ENCODE peak calls at places on chromosomes 16 and 17, in eight cellular contexts. One of them, this sample, is unnamed.

GRCh38 chr17:9538626-9539025 is 37.0 kb downstream of the STX8 start:
- DNase-seq in omental fat pad: no peak
- DNase-seq in stimulated activated CD4-positive, alpha-beta T cell treated with anti-CD3 and anti-CD28 coated beads, Interleukin-1b, Interleukin-23, amount 100 ng/mL, for 1 hour: no peak
- DNase-seq in T-helper 2 cell: no peak
- DNase-seq in activated CD4-positive, alpha-beta T cell treated with anti-CD3 and anti-CD28 coated beads, Interleukin-2, amount 50 U/mL, for 24 hours: no peak
- DNase-seq in natural killer cell: no peak
- DNase-seq in HT-29: no peak
- DNase-seq in central memory CD4-positive, alpha-beta T cell: no peak
- DNase-seq in this sample: no peak

GRCh38 chr17:65402513-65403086 is 158.8 kb downstream of the AXIN2 start:
- DNase-seq in omental fat pad: no peak
- DNase-seq in stimulated activated CD4-positive, alpha-beta T cell treated with anti-CD3 and anti-CD28 coated beads, Interleukin-1b, Interleukin-23, amount 100 ng/mL, for 1 hour: no peak
- DNase-seq in T-helper 2 cell: no peak
- DNase-seq in activated CD4-positive, alpha-beta T cell treated with anti-CD3 and anti-CD28 coated beads, Interleukin-2, amount 50 U/mL, for 24 hours: no peak
- DNase-seq in natural killer cell: no peak
- DNase-seq in HT-29: no peak
- DNase-seq in central memory CD4-positive, alpha-beta T cell: no peak
- DNase-seq in this sample: no peak

GRCh38 chr17:63274156-63274555 is 171.9 kb downstream of the CYB561 start:
- DNase-seq in omental fat pad: no peak
- DNase-seq in stimulated activated CD4-positive, alpha-beta T cell treated with anti-CD3 and anti-CD28 coated beads, Interleukin-1b, Interleukin-23, amount 100 ng/mL, for 1 hour: no peak
- DNase-seq in T-helper 2 cell: no peak
- DNase-seq in activated CD4-positive, alpha-beta T cell treated with anti-CD3 and anti-CD28 coated beads, Interleukin-2, amount 50 U/mL, for 24 hours: no peak
- DNase-seq in natural killer cell: no peak
- DNase-seq in HT-29: no peak
- DNase-seq in central memory CD4-positive, alpha-beta T cell: no peak
- DNase-seq in this sample: no peak

GRCh38 chr17:80034654-80034976 is 1.1 kb downstream of the TBC1D16 start:
- DNase-seq in omental fat pad: no peak
- DNase-seq in stimulated activated CD4-positive, alpha-beta T cell treated with anti-CD3 and anti-CD28 coated beads, Interleukin-1b, Interleukin-23, amount 100 ng/mL, for 1 hour: no peak
- DNase-seq in T-helper 2 cell: no peak
- DNase-seq in activated CD4-positive, alpha-beta T cell treated with anti-CD3 and anti-CD28 coated beads, Interleukin-2, amount 50 U/mL, for 24 hours: no peak
- DNase-seq in natural killer cell: no peak
- DNase-seq in HT-29: no peak
- DNase-seq in central memory CD4-positive, alpha-beta T cell: no peak
- DNase-seq in this sample: no peak

GRCh38 chr16:3475604-3476375 is 19.5 kb downstream of the C16orf90 start:
- DNase-seq in omental fat pad: no peak
- DNase-seq in stimulated activated CD4-positive, alpha-beta T cell treated with anti-CD3 and anti-CD28 coated beads, Interleukin-1b, Interleukin-23, amount 100 ng/mL, for 1 hour: no peak
- DNase-seq in T-helper 2 cell: no peak
- DNase-seq in activated CD4-positive, alpha-beta T cell treated with anti-CD3 and anti-CD28 coated beads, Interleukin-2, amount 50 U/mL, for 24 hours: no peak
- DNase-seq in natural killer cell: no peak
- DNase-seq in HT-29: no peak
- DNase-seq in central memory CD4-positive, alpha-beta T cell: no peak
- DNase-seq in this sample: no peak

GRCh38 chr16:22358000-22358399 is 16.4 kb downstream of the CDR2 start:
- DNase-seq in omental fat pad: no peak
- DNase-seq in stimulated activated CD4-positive, alpha-beta T cell treated with anti-CD3 and anti-CD28 coated beads, Interleukin-1b, Interleukin-23, amount 100 ng/mL, for 1 hour: no peak
- DNase-seq in T-helper 2 cell: no peak
- DNase-seq in activated CD4-positive, alpha-beta T cell treated with anti-CD3 and anti-CD28 coated beads, Interleukin-2, amount 50 U/mL, for 24 hours: no peak
- DNase-seq in natural killer cell: no peak
- DNase-seq in HT-29: no peak
- DNase-seq in central memory CD4-positive, alpha-beta T cell: peak; percentile 76
- DNase-seq in this sample: no peak

GRCh38 chr17:4397840-4398239 is 31.4 kb upstream of the UBE2G1 start:
- DNase-seq in omental fat pad: no peak
- DNase-seq in stimulated activated CD4-positive, alpha-beta T cell treated with anti-CD3 and anti-CD28 coated beads, Interleukin-1b, Interleukin-23, amount 100 ng/mL, for 1 hour: no peak
- DNase-seq in T-helper 2 cell: no peak
- DNase-seq in activated CD4-positive, alpha-beta T cell treated with anti-CD3 and anti-CD28 coated beads, Interleukin-2, amount 50 U/mL, for 24 hours: no peak
- DNase-seq in natural killer cell: no peak
- DNase-seq in HT-29: no peak
- DNase-seq in central memory CD4-positive, alpha-beta T cell: no peak
- DNase-seq in this sample: no peak

GRCh38 chr17:56317351-56318208 is 164.3 kb downstream of the ANKFN1 start:
- DNase-seq in omental fat pad: no peak
- DNase-seq in stimulated activated CD4-positive, alpha-beta T cell treated with anti-CD3 and anti-CD28 coated beads, Interleukin-1b, Interleukin-23, amount 100 ng/mL, for 1 hour: no peak
- DNase-seq in T-helper 2 cell: no peak
- DNase-seq in activated CD4-positive, alpha-beta T cell treated with anti-CD3 and anti-CD28 coated beads, Interleukin-2, amount 50 U/mL, for 24 hours: no peak
- DNase-seq in natural killer cell: no peak
- DNase-seq in HT-29: no peak
- DNase-seq in central memory CD4-positive, alpha-beta T cell: no peak
- DNase-seq in this sample: no peak

GRCh38 chr16:29720703-29721102 is 25.1 kb downstream of the C16orf54 start:
- DNase-seq in omental fat pad: no peak
- DNase-seq in stimulated activated CD4-positive, alpha-beta T cell treated with anti-CD3 and anti-CD28 coated beads, Interleukin-1b, Interleukin-23, amount 100 ng/mL, for 1 hour: no peak
- DNase-seq in T-helper 2 cell: no peak
- DNase-seq in activated CD4-positive, alpha-beta T cell treated with anti-CD3 and anti-CD28 coated beads, Interleukin-2, amount 50 U/mL, for 24 hours: no peak
- DNase-seq in natural killer cell: no peak
- DNase-seq in HT-29: no peak
- DNase-seq in central memory CD4-positive, alpha-beta T cell: no peak
- DNase-seq in this sample: no peak

GRCh38 chr17:31674305-31674704 is 184.7 kb downstream of the COPRS start:
- DNase-seq in omental fat pad: no peak
- DNase-seq in stimulated activated CD4-positive, alpha-beta T cell treated with anti-CD3 and anti-CD28 coated beads, Interleukin-1b, Interleukin-23, amount 100 ng/mL, for 1 hour: no peak
- DNase-seq in T-helper 2 cell: no peak
- DNase-seq in activated CD4-positive, alpha-beta T cell treated with anti-CD3 and anti-CD28 coated beads, Interleukin-2, amount 50 U/mL, for 24 hours: no peak
- DNase-seq in natural killer cell: no peak
- DNase-seq in HT-29: no peak
- DNase-seq in central memory CD4-positive, alpha-beta T cell: no peak
- DNase-seq in this sample: peak; percentile 61

GRCh38 chr17:57377094-57377493 is 120.8 kb downstream of the MSI2 start:
- DNase-seq in omental fat pad: no peak
- DNase-seq in stimulated activated CD4-positive, alpha-beta T cell treated with anti-CD3 and anti-CD28 coated beads, Interleukin-1b, Interleukin-23, amount 100 ng/mL, for 1 hour: no peak
- DNase-seq in T-helper 2 cell: no peak
- DNase-seq in activated CD4-positive, alpha-beta T cell treated with anti-CD3 and anti-CD28 coated beads, Interleukin-2, amount 50 U/mL, for 24 hours: no peak
- DNase-seq in natural killer cell: no peak
- DNase-seq in HT-29: no peak
- DNase-seq in central memory CD4-positive, alpha-beta T cell: no peak
- DNase-seq in this sample: no peak

GRCh38 chr17:49819651-49820050 is 28.2 kb downstream of the TAC4 start:
- DNase-seq in omental fat pad: no peak
- DNase-seq in stimulated activated CD4-positive, alpha-beta T cell treated with anti-CD3 and anti-CD28 coated beads, Interleukin-1b, Interleukin-23, amount 100 ng/mL, for 1 hour: no peak
- DNase-seq in T-helper 2 cell: no peak
- DNase-seq in activated CD4-positive, alpha-beta T cell treated with anti-CD3 and anti-CD28 coated beads, Interleukin-2, amount 50 U/mL, for 24 hours: no peak
- DNase-seq in natural killer cell: no peak
- DNase-seq in HT-29: no peak
- DNase-seq in central memory CD4-positive, alpha-beta T cell: no peak
- DNase-seq in this sample: no peak

GRCh38 chr16:3099732-3100499 is 822 bp upstream of the ZSCAN10 start:
- DNase-seq in omental fat pad: peak; percentile 93
- DNase-seq in stimulated activated CD4-positive, alpha-beta T cell treated with anti-CD3 and anti-CD28 coated beads, Interleukin-1b, Interleukin-23, amount 100 ng/mL, for 1 hour: peak; percentile 86
- DNase-seq in T-helper 2 cell: peak; percentile 89
- DNase-seq in activated CD4-positive, alpha-beta T cell treated with anti-CD3 and anti-CD28 coated beads, Interleukin-2, amount 50 U/mL, for 24 hours: peak; percentile 89
- DNase-seq in natural killer cell: peak; percentile 71
- DNase-seq in HT-29: peak; percentile 94
- DNase-seq in central memory CD4-positive, alpha-beta T cell: peak; percentile 79
- DNase-seq in this sample: peak; percentile 87

GRCh38 chr16:14303654-14304394 is 232.7 kb downstream of the MRTFB start:
- DNase-seq in omental fat pad: no peak
- DNase-seq in stimulated activated CD4-positive, alpha-beta T cell treated with anti-CD3 and anti-CD28 coated beads, Interleukin-1b, Interleukin-23, amount 100 ng/mL, for 1 hour: no peak
- DNase-seq in T-helper 2 cell: no peak
- DNase-seq in activated CD4-positive, alpha-beta T cell treated with anti-CD3 and anti-CD28 coated beads, Interleukin-2, amount 50 U/mL, for 24 hours: no peak
- DNase-seq in natural killer cell: no peak
- DNase-seq in HT-29: no peak
- DNase-seq in central memory CD4-positive, alpha-beta T cell: no peak
- DNase-seq in this sample: peak; percentile 37

GRCh38 chr17:7078711-7079110 is 1.3 kb downstream of the CLEC10A start:
- DNase-seq in omental fat pad: no peak
- DNase-seq in stimulated activated CD4-positive, alpha-beta T cell treated with anti-CD3 and anti-CD28 coated beads, Interleukin-1b, Interleukin-23, amount 100 ng/mL, for 1 hour: no peak
- DNase-seq in T-helper 2 cell: no peak
- DNase-seq in activated CD4-positive, alpha-beta T cell treated with anti-CD3 and anti-CD28 coated beads, Interleukin-2, amount 50 U/mL, for 24 hours: no peak
- DNase-seq in natural killer cell: no peak
- DNase-seq in HT-29: no peak
- DNase-seq in central memory CD4-positive, alpha-beta T cell: no peak
- DNase-seq in this sample: no peak

GRCh38 chr17:2897605-2898004 is 101.4 kb downstream of the RAP1GAP2 start:
- DNase-seq in omental fat pad: no peak
- DNase-seq in stimulated activated CD4-positive, alpha-beta T cell treated with anti-CD3 and anti-CD28 coated beads, Interleukin-1b, Interleukin-23, amount 100 ng/mL, for 1 hour: no peak
- DNase-seq in T-helper 2 cell: no peak
- DNase-seq in activated CD4-positive, alpha-beta T cell treated with anti-CD3 and anti-CD28 coated beads, Interleukin-2, amount 50 U/mL, for 24 hours: no peak
- DNase-seq in natural killer cell: no peak
- DNase-seq in HT-29: no peak
- DNase-seq in central memory CD4-positive, alpha-beta T cell: no peak
- DNase-seq in this sample: no peak

GRCh38 chr17:50518265-50519023 is 10.2 kb downstream of the MYCBPAP start:
- DNase-seq in omental fat pad: no peak
- DNase-seq in stimulated activated CD4-positive, alpha-beta T cell treated with anti-CD3 and anti-CD28 coated beads, Interleukin-1b, Interleukin-23, amount 100 ng/mL, for 1 hour: no peak
- DNase-seq in T-helper 2 cell: no peak
- DNase-seq in activated CD4-positive, alpha-beta T cell treated with anti-CD3 and anti-CD28 coated beads, Interleukin-2, amount 50 U/mL, for 24 hours: no peak
- DNase-seq in natural killer cell: no peak
- DNase-seq in HT-29: no peak
- DNase-seq in central memory CD4-positive, alpha-beta T cell: no peak
- DNase-seq in this sample: no peak

GRCh38 chr17:28447396-28447760 is 26.1 kb upstream of the SLC13A2 start:
- DNase-seq in omental fat pad: no peak
- DNase-seq in stimulated activated CD4-positive, alpha-beta T cell treated with anti-CD3 and anti-CD28 coated beads, Interleukin-1b, Interleukin-23, amount 100 ng/mL, for 1 hour: no peak
- DNase-seq in T-helper 2 cell: no peak
- DNase-seq in activated CD4-positive, alpha-beta T cell treated with anti-CD3 and anti-CD28 coated beads, Interleukin-2, amount 50 U/mL, for 24 hours: no peak
- DNase-seq in natural killer cell: no peak
- DNase-seq in HT-29: no peak
- DNase-seq in central memory CD4-positive, alpha-beta T cell: no peak
- DNase-seq in this sample: no peak

GRCh38 chr16:82636958-82637357 is 10.2 kb downstream of the CDH13 start:
- DNase-seq in omental fat pad: no peak
- DNase-seq in stimulated activated CD4-positive, alpha-beta T cell treated with anti-CD3 and anti-CD28 coated beads, Interleukin-1b, Interleukin-23, amount 100 ng/mL, for 1 hour: no peak
- DNase-seq in T-helper 2 cell: no peak
- DNase-seq in activated CD4-positive, alpha-beta T cell treated with anti-CD3 and anti-CD28 coated beads, Interleukin-2, amount 50 U/mL, for 24 hours: no peak
- DNase-seq in natural killer cell: no peak
- DNase-seq in HT-29: no peak
- DNase-seq in central memory CD4-positive, alpha-beta T cell: no peak
- DNase-seq in this sample: no peak

GRCh38 chr17:19304209-19304608 is 58.3 kb downstream of the B9D1 start:
- DNase-seq in omental fat pad: no peak
- DNase-seq in stimulated activated CD4-positive, alpha-beta T cell treated with anti-CD3 and anti-CD28 coated beads, Interleukin-1b, Interleukin-23, amount 100 ng/mL, for 1 hour: no peak
- DNase-seq in T-helper 2 cell: no peak
- DNase-seq in activated CD4-positive, alpha-beta T cell treated with anti-CD3 and anti-CD28 coated beads, Interleukin-2, amount 50 U/mL, for 24 hours: no peak
- DNase-seq in natural killer cell: no peak
- DNase-seq in HT-29: peak; percentile 3
- DNase-seq in central memory CD4-positive, alpha-beta T cell: no peak
- DNase-seq in this sample: peak; percentile 65

GRCh38 chr16:71676236-71676635 is 48.3 kb downstream of the PHLPP2 start:
- DNase-seq in omental fat pad: no peak
- DNase-seq in stimulated activated CD4-positive, alpha-beta T cell treated with anti-CD3 and anti-CD28 coated beads, Interleukin-1b, Interleukin-23, amount 100 ng/mL, for 1 hour: no peak
- DNase-seq in T-helper 2 cell: no peak
- DNase-seq in activated CD4-positive, alpha-beta T cell treated with anti-CD3 and anti-CD28 coated beads, Interleukin-2, amount 50 U/mL, for 24 hours: no peak
- DNase-seq in natural killer cell: no peak
- DNase-seq in HT-29: no peak
- DNase-seq in central memory CD4-positive, alpha-beta T cell: no peak
- DNase-seq in this sample: no peak

GRCh38 chr16:72099377-72099818 is 5.8 kb downstream of the DHX38 start:
- DNase-seq in omental fat pad: no peak
- DNase-seq in stimulated activated CD4-positive, alpha-beta T cell treated with anti-CD3 and anti-CD28 coated beads, Interleukin-1b, Interleukin-23, amount 100 ng/mL, for 1 hour: no peak
- DNase-seq in T-helper 2 cell: no peak
- DNase-seq in activated CD4-positive, alpha-beta T cell treated with anti-CD3 and anti-CD28 coated beads, Interleukin-2, amount 50 U/mL, for 24 hours: peak; percentile 31
- DNase-seq in natural killer cell: no peak
- DNase-seq in HT-29: peak; percentile 81
- DNase-seq in central memory CD4-positive, alpha-beta T cell: peak; percentile 27
- DNase-seq in this sample: peak; percentile 68

GRCh38 chr17:45234641-45235040 is 13.0 kb downstream of the FMNL1 start:
- DNase-seq in omental fat pad: no peak
- DNase-seq in stimulated activated CD4-positive, alpha-beta T cell treated with anti-CD3 and anti-CD28 coated beads, Interleukin-1b, Interleukin-23, amount 100 ng/mL, for 1 hour: no peak
- DNase-seq in T-helper 2 cell: no peak
- DNase-seq in activated CD4-positive, alpha-beta T cell treated with anti-CD3 and anti-CD28 coated beads, Interleukin-2, amount 50 U/mL, for 24 hours: no peak
- DNase-seq in natural killer cell: no peak
- DNase-seq in HT-29: peak; percentile 46
- DNase-seq in central memory CD4-positive, alpha-beta T cell: no peak
- DNase-seq in this sample: no peak

GRCh38 chr16:4591706-4592470 is 22.8 kb downstream of the UBALD1 start:
- DNase-seq in omental fat pad: no peak
- DNase-seq in stimulated activated CD4-positive, alpha-beta T cell treated with anti-CD3 and anti-CD28 coated beads, Interleukin-1b, Interleukin-23, amount 100 ng/mL, for 1 hour: no peak
- DNase-seq in T-helper 2 cell: no peak
- DNase-seq in activated CD4-positive, alpha-beta T cell treated with anti-CD3 and anti-CD28 coated beads, Interleukin-2, amount 50 U/mL, for 24 hours: no peak
- DNase-seq in natural killer cell: no peak
- DNase-seq in HT-29: no peak
- DNase-seq in central memory CD4-positive, alpha-beta T cell: no peak
- DNase-seq in this sample: no peak

GRCh38 chr16:3058173-3059030 is 7.0 kb upstream of the IL32 start:
- DNase-seq in omental fat pad: no peak
- DNase-seq in stimulated activated CD4-positive, alpha-beta T cell treated with anti-CD3 and anti-CD28 coated beads, Interleukin-1b, Interleukin-23, amount 100 ng/mL, for 1 hour: no peak
- DNase-seq in T-helper 2 cell: no peak
- DNase-seq in activated CD4-positive, alpha-beta T cell treated with anti-CD3 and anti-CD28 coated beads, Interleukin-2, amount 50 U/mL, for 24 hours: no peak
- DNase-seq in natural killer cell: no peak
- DNase-seq in HT-29: peak; percentile 32
- DNase-seq in central memory CD4-positive, alpha-beta T cell: peak; percentile 45
- DNase-seq in this sample: no peak

GRCh38 chr16:69465083-69465721 is 40.8 kb downstream of the CYB5B start:
- DNase-seq in omental fat pad: no peak
- DNase-seq in stimulated activated CD4-positive, alpha-beta T cell treated with anti-CD3 and anti-CD28 coated beads, Interleukin-1b, Interleukin-23, amount 100 ng/mL, for 1 hour: no peak
- DNase-seq in T-helper 2 cell: no peak
- DNase-seq in activated CD4-positive, alpha-beta T cell treated with anti-CD3 and anti-CD28 coated beads, Interleukin-2, amount 50 U/mL, for 24 hours: no peak
- DNase-seq in natural killer cell: peak; percentile 31
- DNase-seq in HT-29: peak; percentile 40
- DNase-seq in central memory CD4-positive, alpha-beta T cell: no peak
- DNase-seq in this sample: no peak

This sample was measured in H54.